ENCODE peak calls at places on chromosome 19, in nine cellular contexts. One of them, this sample, is unnamed.

GRCh38 chr19:14214580-14214979 is 8.6 kb upstream of the ADGRL1 start:
- DNase-seq in omental fat pad: no peak
- DNase-seq in glutamatergic neuron: no peak
- DNase-seq in IMR-90: no peak
- DNase-seq in AG10803: no peak
- DNase-seq in A549: no peak
- DNase-seq in WTC11: no peak
- DNase-seq in spleen: no peak
- DNase-seq in lung: no peak
- DNase-seq in this sample: no peak

GRCh38 chr19:15265849-15266248 is 33.6 kb upstream of the EPHX3 start:
- DNase-seq in omental fat pad: peak; percentile 65
- DNase-seq in glutamatergic neuron: no peak
- DNase-seq in IMR-90: peak; percentile 98
- DNase-seq in AG10803: peak; percentile 95
- DNase-seq in A549: no peak
- DNase-seq in WTC11: no peak
- DNase-seq in spleen: peak; percentile 83
- DNase-seq in lung: peak; percentile 82
- DNase-seq in this sample: no peak

GRCh38 chr19:52492201-52492960 is 35.1 kb upstream of the ZNF808 start:
- DNase-seq in omental fat pad: no peak
- DNase-seq in glutamatergic neuron: peak; percentile 61
- DNase-seq in IMR-90: no peak
- DNase-seq in AG10803: no peak
- DNase-seq in A549: no peak
- DNase-seq in WTC11: peak; percentile 97
- DNase-seq in spleen: no peak
- DNase-seq in lung: no peak
- DNase-seq in this sample: peak; percentile 45

GRCh38 chr19:10061717-10062310 is 24.3 kb upstream of the SHFL start:
- DNase-seq in omental fat pad: no peak
- DNase-seq in glutamatergic neuron: no peak
- DNase-seq in IMR-90: no peak
- DNase-seq in AG10803: no peak
- DNase-seq in A549: no peak
- DNase-seq in WTC11: peak; percentile 52
- DNase-seq in spleen: no peak
- DNase-seq in lung: no peak
- DNase-seq in this sample: peak; percentile 13

GRCh38 chr19:15428956-15429824 is 10.4 kb upstream of the AKAP8L start:
- DNase-seq in omental fat pad: no peak
- DNase-seq in glutamatergic neuron: no peak
- DNase-seq in IMR-90: no peak
- DNase-seq in AG10803: no peak
- DNase-seq in A549: no peak
- DNase-seq in WTC11: no peak
- DNase-seq in spleen: peak; percentile 54
- DNase-seq in lung: no peak
- DNase-seq in this sample: no peak

GRCh38 chr19:16527971-16528521 is 14.2 kb downstream of the CHERP start:
- DNase-seq in omental fat pad: no peak
- DNase-seq in glutamatergic neuron: peak; percentile 63
- DNase-seq in IMR-90: no peak
- DNase-seq in AG10803: no peak
- DNase-seq in A549: peak; percentile 31
- DNase-seq in WTC11: peak; percentile 59
- DNase-seq in spleen: no peak
- DNase-seq in lung: no peak
- DNase-seq in this sample: peak; percentile 46

GRCh38 chr19:4534836-4535658 is at the start of gene PLIN5:
- DNase-seq in omental fat pad: peak; percentile 70
- DNase-seq in glutamatergic neuron: peak; percentile 87
- DNase-seq in IMR-90: peak; percentile 26
- DNase-seq in AG10803: no peak
- DNase-seq in A549: peak; percentile 66
- DNase-seq in WTC11: peak; percentile 97
- DNase-seq in spleen: peak; percentile 87
- DNase-seq in lung: peak; percentile 88
- DNase-seq in this sample: peak; percentile 77

GRCh38 chr19:17794412-17794730 is 567 bp upstream of the B3GNT3 start:
- DNase-seq in omental fat pad: no peak
- DNase-seq in glutamatergic neuron: no peak
- DNase-seq in IMR-90: no peak
- DNase-seq in AG10803: no peak
- DNase-seq in A549: no peak
- DNase-seq in WTC11: no peak
- DNase-seq in spleen: no peak
- DNase-seq in lung: no peak
- DNase-seq in this sample: no peak

GRCh38 chr19:14871619-14872230 is 14.2 kb downstream of the OR7A17 start:
- DNase-seq in omental fat pad: no peak
- DNase-seq in glutamatergic neuron: no peak
- DNase-seq in IMR-90: peak; percentile 11
- DNase-seq in AG10803: peak; percentile 8
- DNase-seq in A549: peak; percentile 1
- DNase-seq in WTC11: no peak
- DNase-seq in spleen: no peak
- DNase-seq in lung: no peak
- DNase-seq in this sample: no peak

GRCh38 chr19:8827277-8827676 is 4.8 kb downstream of the ZNF558 start:
- DNase-seq in omental fat pad: no peak
- DNase-seq in glutamatergic neuron: no peak
- DNase-seq in IMR-90: no peak
- DNase-seq in AG10803: no peak
- DNase-seq in A549: no peak
- DNase-seq in WTC11: no peak
- DNase-seq in spleen: no peak
- DNase-seq in lung: no peak
- DNase-seq in this sample: no peak

GRCh38 chr19:42397315-42398166 is 7.4 kb upstream of the CNFN start:
- DNase-seq in omental fat pad: no peak
- DNase-seq in glutamatergic neuron: no peak
- DNase-seq in IMR-90: no peak
- DNase-seq in AG10803: no peak
- DNase-seq in A549: peak; percentile 44
- DNase-seq in WTC11: no peak
- DNase-seq in spleen: no peak
- DNase-seq in lung: no peak
- DNase-seq in this sample: no peak

GRCh38 chr19:13417054-13417453 is 89.2 kb downstream of the CACNA1A start:
- DNase-seq in omental fat pad: no peak
- DNase-seq in glutamatergic neuron: peak; percentile 87
- DNase-seq in IMR-90: no peak
- DNase-seq in AG10803: no peak
- DNase-seq in A549: no peak
- DNase-seq in WTC11: no peak
- DNase-seq in spleen: no peak
- DNase-seq in lung: no peak
- DNase-seq in this sample: no peak

GRCh38 chr19:13208131-13208963 is 58.1 kb downstream of the IER2 start:
- DNase-seq in omental fat pad: no peak
- DNase-seq in glutamatergic neuron: peak; percentile 56
- DNase-seq in IMR-90: peak; percentile 76
- DNase-seq in AG10803: peak; percentile 76
- DNase-seq in A549: no peak
- DNase-seq in WTC11: no peak
- DNase-seq in spleen: peak; percentile 91
- DNase-seq in lung: peak; percentile 40
- DNase-seq in this sample: no peak

GRCh38 chr19:30148803-30149202 is 206.8 kb downstream of the URI1 start:
- DNase-seq in omental fat pad: no peak
- DNase-seq in glutamatergic neuron: no peak
- DNase-seq in IMR-90: no peak
- DNase-seq in AG10803: no peak
- DNase-seq in A549: no peak
- DNase-seq in WTC11: no peak
- DNase-seq in spleen: peak; percentile 66
- DNase-seq in lung: no peak
- DNase-seq in this sample: no peak
- TF ChIP-seq CTCF in omental fat pad: no peak
- TF ChIP-seq CTCF in glutamatergic neuron: no peak
- TF ChIP-seq CTCF in IMR-90: no peak
- TF ChIP-seq CTCF in AG10803: no peak
- TF ChIP-seq CTCF in A549: no peak
- TF ChIP-seq CTCF in WTC11: no peak
- TF ChIP-seq CTCF in spleen: no peak
- TF ChIP-seq CTCF in lung: no peak
- TF ChIP-seq CTCF in this sample: no peak

DNA sequence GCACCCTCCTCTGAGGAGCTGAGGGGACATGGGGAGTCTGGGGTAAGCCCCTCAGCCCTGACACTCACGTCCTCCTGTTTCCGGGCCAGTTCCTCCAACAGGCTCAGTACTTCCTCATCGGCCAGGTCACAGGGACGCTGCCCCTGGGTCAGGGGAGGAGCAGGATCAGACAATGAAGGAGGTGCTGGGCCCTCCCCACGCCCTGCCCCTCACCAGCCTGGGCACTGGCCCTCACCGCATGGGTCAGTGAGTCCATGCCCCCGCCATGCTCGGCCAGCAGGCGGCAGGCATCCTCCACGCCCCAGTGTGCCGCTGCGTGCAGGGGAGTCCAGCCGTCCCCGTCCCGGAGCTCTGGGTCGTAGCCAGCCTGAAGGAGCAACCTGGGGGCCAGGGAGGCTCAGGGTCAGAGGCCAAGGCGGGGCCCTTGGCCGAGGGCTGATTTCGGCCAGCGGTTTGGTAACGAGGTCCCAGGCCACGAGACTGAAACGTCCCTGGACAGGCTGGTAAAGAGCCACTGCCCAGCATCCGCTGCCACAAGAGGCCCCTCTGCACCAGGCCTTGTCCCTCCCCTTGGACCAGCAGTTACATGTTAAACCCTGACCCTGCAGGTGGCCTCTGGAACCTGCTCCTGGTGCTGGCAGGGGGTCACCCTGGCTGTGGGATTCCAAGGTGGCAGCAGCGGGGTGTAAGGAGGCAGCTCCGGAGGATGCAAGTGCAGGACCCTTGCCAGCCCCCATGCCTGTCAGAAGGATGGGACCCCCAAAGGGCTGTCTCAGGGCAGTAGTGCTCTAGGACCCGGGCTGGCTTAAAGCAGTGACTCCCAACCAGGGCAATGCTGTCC is 18.5 kb downstream of the PPP1R12C start:
- DNase-seq in omental fat pad: no peak
- DNase-seq in glutamatergic neuron: peak; percentile 33
- DNase-seq in IMR-90: no peak
- DNase-seq in AG10803: no peak
- DNase-seq in A549: no peak
- DNase-seq in WTC11: no peak
- DNase-seq in spleen: no peak
- DNase-seq in lung: no peak
- DNase-seq in this sample: no peak
- TF ChIP-seq CTCF in omental fat pad: no peak
- TF ChIP-seq CTCF in glutamatergic neuron: peak; percentile 36
- TF ChIP-seq CTCF in IMR-90: no peak
- TF ChIP-seq CTCF in AG10803: no peak
- TF ChIP-seq CTCF in A549: peak; percentile 9
- TF ChIP-seq CTCF in WTC11: peak; percentile 7
- TF ChIP-seq CTCF in spleen: no peak
- TF ChIP-seq CTCF in lung: no peak
- TF ChIP-seq CTCF in this sample: peak; percentile 32

DNA sequence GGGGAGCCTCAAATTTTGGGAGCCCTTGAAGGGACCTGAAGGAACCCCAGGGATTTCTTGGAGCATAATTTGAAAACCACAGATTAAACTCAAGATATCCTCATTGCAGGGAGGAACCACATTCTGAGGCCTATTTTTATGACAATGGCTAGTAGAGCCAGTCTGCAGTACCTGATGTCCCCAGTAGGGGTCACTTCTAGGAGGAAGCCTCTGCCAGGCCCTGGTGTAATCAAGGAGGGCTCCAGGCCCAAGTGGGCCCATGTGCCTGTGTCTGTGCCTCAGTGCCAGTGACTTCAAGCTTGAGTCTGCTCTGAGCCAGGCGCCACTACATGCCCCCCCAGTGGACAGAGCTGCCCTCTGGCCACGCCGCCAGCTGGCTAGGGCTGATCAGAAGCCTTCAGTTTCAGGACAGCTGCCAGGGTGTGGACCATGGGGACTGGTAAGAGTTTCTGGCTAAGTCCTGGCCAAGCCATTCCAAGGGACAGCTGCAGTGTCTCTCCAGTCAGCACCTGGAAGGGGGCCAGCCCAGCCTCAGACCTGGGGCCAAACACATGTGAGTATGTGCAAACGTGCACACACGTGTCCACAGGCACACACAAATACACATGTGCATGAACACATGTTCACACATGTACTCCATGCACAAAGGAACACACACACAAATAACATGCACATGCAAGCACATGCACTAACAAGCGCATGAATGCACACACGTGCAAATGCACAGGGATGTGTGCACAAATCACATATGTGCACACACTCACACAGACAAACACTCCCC is 20.5 kb upstream of the SLC7A10 start:
- DNase-seq in omental fat pad: no peak
- DNase-seq in glutamatergic neuron: peak; percentile 19
- DNase-seq in IMR-90: no peak
- DNase-seq in AG10803: no peak
- DNase-seq in A549: no peak
- DNase-seq in WTC11: peak; percentile 46
- DNase-seq in spleen: peak; percentile 73
- DNase-seq in lung: no peak
- DNase-seq in this sample: no peak
- TF ChIP-seq CTCF in omental fat pad: no peak
- TF ChIP-seq CTCF in glutamatergic neuron: peak; percentile 90
- TF ChIP-seq CTCF in IMR-90: peak; percentile 29
- TF ChIP-seq CTCF in AG10803: peak; percentile 50
- TF ChIP-seq CTCF in A549: peak; percentile 44
- TF ChIP-seq CTCF in WTC11: peak; percentile 78
- TF ChIP-seq CTCF in spleen: peak; percentile 30
- TF ChIP-seq CTCF in lung: no peak
- TF ChIP-seq CTCF in this sample: peak; percentile 84

DNA sequence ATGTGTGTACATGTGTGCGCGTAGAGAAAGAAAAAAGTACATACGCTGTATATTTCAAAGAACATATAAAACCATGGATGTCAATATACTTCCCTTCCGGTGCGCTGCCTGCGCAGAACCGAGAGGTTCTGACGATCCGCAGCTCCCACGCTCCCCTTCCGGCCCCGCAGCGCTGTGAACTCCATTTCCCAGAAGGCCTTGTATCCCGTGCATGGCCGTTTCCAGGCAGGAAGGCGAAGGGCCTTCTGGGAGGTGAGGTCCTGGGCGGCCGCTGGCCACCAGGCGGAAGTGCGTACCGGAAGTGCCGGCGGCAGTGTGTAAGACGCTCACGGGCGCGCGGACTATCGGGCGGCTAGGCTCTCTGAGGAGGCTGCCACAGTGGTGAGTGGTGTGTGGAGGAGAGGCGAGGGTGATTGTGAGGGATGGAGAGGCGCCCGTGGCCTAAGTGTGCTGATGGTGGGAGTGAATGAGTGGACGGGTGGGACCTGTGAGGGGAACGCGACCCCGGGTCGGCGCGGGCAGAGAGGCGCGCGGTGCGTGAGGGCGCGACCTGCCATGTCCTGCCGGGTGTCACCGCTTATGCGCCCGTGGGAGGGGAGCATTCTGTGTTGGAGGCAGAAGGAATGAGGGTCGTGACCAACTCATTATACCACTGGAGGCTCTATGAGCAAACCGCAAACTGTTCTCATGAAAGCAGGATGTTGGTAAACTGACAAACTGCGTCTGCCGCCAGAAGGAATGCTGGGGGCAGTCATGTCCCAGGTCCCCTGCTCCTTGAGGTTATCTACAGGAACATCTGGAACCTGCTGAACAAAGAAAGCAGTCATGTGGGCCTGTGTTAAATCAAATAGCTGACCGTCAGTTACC is at the start of gene ERVK3-1:
- DNase-seq in omental fat pad: peak; percentile 74
- DNase-seq in glutamatergic neuron: peak; percentile 93
- DNase-seq in IMR-90: peak; percentile 98
- DNase-seq in AG10803: peak; percentile 97
- DNase-seq in A549: peak; percentile 99
- DNase-seq in WTC11: peak; percentile 94
- DNase-seq in spleen: peak; percentile 99
- DNase-seq in lung: peak; percentile 96
- DNase-seq in this sample: peak; percentile 91
- TF ChIP-seq CTCF in omental fat pad: no peak
- TF ChIP-seq CTCF in glutamatergic neuron: peak; percentile 44
- TF ChIP-seq CTCF in IMR-90: no peak
- TF ChIP-seq CTCF in AG10803: no peak
- TF ChIP-seq CTCF in A549: no peak
- TF ChIP-seq CTCF in WTC11: no peak
- TF ChIP-seq CTCF in spleen: peak; percentile 47
- TF ChIP-seq CTCF in lung: no peak
- TF ChIP-seq CTCF in this sample: no peak

This sample was measured in endothelial cell.